ENCODE peak calls at places on chromosomes 1 and 21, in ten cellular contexts. F, I, Z, B, X, C, L, P, U and Q are unnamed samples.
A peak's percentile ranks its signal among the peaks of the same experiment; 100 is the strongest.

GRCh38 chr1:18109058-18109755 is 1.6 kb downstream of the IGSF21 start:
- DNase-seq in F (no peak), I (no peak), Z (no peak), B (peak; percentile 58), X (no peak), C (no peak), L (no peak), P (peak; percentile 75), U (no peak), Q (no peak)

GRCh38 chr1:234608720-234609527 is 1.1 kb downstream of the IRF2BP2 start:
- DNase-seq in F (no peak), I (peak; percentile 95), Z (peak; percentile 42), B (peak; percentile 21), X (no peak), C (peak; percentile 44), L (no peak), P (no peak), U (no peak), Q (no peak)

GRCh38 chr1:68788762-68789161 is 291.9 kb upstream of the DEPDC1 start:
- DNase-seq in F (no peak), I (no peak), Z (no peak), B (no peak), X (no peak), C (no peak), L (no peak), P (no peak), U (no peak), Q (no peak)

GRCh38 chr1:236149696-236150228 is 7.4 kb downstream of the GPR137B start:
- DNase-seq in F (no peak), I (no peak), Z (no peak), B (no peak), X (no peak), C (no peak), L (no peak), P (no peak), U (no peak), Q (no peak)

GRCh38 chr1:163201906-163202305 is 810 bp downstream of the RGS5 start:
- DNase-seq in F (no peak), I (no peak), Z (no peak), B (no peak), X (no peak), C (no peak), L (no peak), P (no peak), U (no peak), Q (no peak)

GRCh38 chr1:218347713-218348627 is 2.8 kb downstream of the TGFB2 start:
- DNase-seq in F (no peak), I (no peak), Z (peak; percentile 11), B (no peak), X (peak; percentile 70), C (peak; percentile 81), L (no peak), P (peak; percentile 57), U (no peak), Q (no peak)

GRCh38 chr1:20662110-20662475 is 924 bp upstream of the DDOST start:
- DNase-seq in F (no peak), I (no peak), Z (no peak), B (no peak), X (no peak), C (no peak), L (no peak), P (no peak), U (no peak), Q (no peak)

GRCh38 chr1:54361342-54361741 is 44.9 kb downstream of the SSBP3 start:
- DNase-seq in F (no peak), I (no peak), Z (no peak), B (no peak), X (no peak), C (no peak), L (no peak), P (no peak), U (no peak), Q (no peak)

GRCh38 chr1:100354971-100355394 is 2.7 kb downstream of the CDC14A start:
- DNase-seq in F (peak; percentile 35), I (no peak), Z (peak; percentile 15), B (peak; percentile 75), X (peak; percentile 66), C (peak; percentile 35), L (no peak), P (peak; percentile 85), U (no peak), Q (no peak)

GRCh38 chr1:10537082-10537766 is 62.5 kb downstream of the PEX14 start:
- DNase-seq in F (no peak), I (no peak), Z (no peak), B (peak; percentile 90), X (peak; percentile 16), C (no peak), L (no peak), P (peak; percentile 98), U (no peak), Q (no peak)

GRCh38 chr1:235865565-235866206 is 1.0 kb downstream of the LYST start:
- DNase-seq in F (no peak), I (no peak), Z (peak; percentile 18), B (no peak), X (no peak), C (no peak), L (no peak), P (no peak), U (no peak), Q (no peak)

GRCh38 chr1:173525936-173526335 is 48.8 kb downstream of the PRDX6 start:
- DNase-seq in F (no peak), I (no peak), Z (no peak), B (no peak), X (no peak), C (no peak), L (no peak), P (no peak), U (no peak), Q (no peak)

GRCh38 chr1:170114916-170115315 is 30.8 kb upstream of the NTMT2 start:
- DNase-seq in F (no peak), I (no peak), Z (peak; percentile 59), B (no peak), X (peak; percentile 51), C (peak; percentile 15), L (no peak), P (no peak), U (peak; percentile 7), Q (no peak)

GRCh38 chr1:220594356-220594755 is 66.4 kb downstream of the MARK1 start:
- DNase-seq in F (no peak), I (no peak), Z (no peak), B (no peak), X (peak; percentile 33), C (peak; percentile 13), L (no peak), P (no peak), U (no peak), Q (no peak)

GRCh38 chr1:81812712-81813111 is 12.0 kb downstream of the ADGRL2 start:
- DNase-seq in F (no peak), I (no peak), Z (peak; percentile 31), B (no peak), X (peak; percentile 8), C (no peak), L (no peak), P (peak; percentile 59), U (no peak), Q (no peak)

GRCh38 chr1:207807395-207808321 is 55.8 kb downstream of the CD46 start:
- DNase-seq in F (peak; percentile 65), I (no peak), Z (no peak), B (no peak), X (no peak), C (no peak), L (no peak), P (no peak), U (no peak), Q (peak; percentile 83)

GRCh38 chr1:11339346-11340247 is 66.6 kb downstream of the UBIAD1 start:
- DNase-seq in F (no peak), I (no peak), Z (no peak), B (peak; percentile 90), X (no peak), C (no peak), L (no peak), P (peak; percentile 81), U (no peak), Q (no peak)

GRCh38 chr1:187689137-187689536 is 860.4 kb downstream of the PLA2G4A start:
- DNase-seq in F (no peak), I (no peak), Z (peak; percentile 76), B (no peak), X (peak; percentile 90), C (peak; percentile 53), L (no peak), P (peak; percentile 83), U (no peak), Q (no peak)

GRCh38 chr1:93302078-93302477 is 43.6 kb upstream of the DR1 start:
- DNase-seq in F (no peak), I (no peak), Z (no peak), B (no peak), X (no peak), C (no peak), L (no peak), P (no peak), U (no peak), Q (no peak)

GRCh38 chr1:174068000-174068399 is 45.8 kb upstream of the RC3H1 start:
- DNase-seq in F (no peak), I (no peak), Z (no peak), B (no peak), X (peak; percentile 41), C (peak; percentile 51), L (no peak), P (peak; percentile 4), U (no peak), Q (no peak)

GRCh38 chr21:33121715-33122475 is 52.0 kb downstream of the OLIG1 start:
- DNase-seq in F (no peak), I (no peak), Z (peak; percentile 45), B (no peak), X (peak; percentile 14), C (peak; percentile 21), L (no peak), P (no peak), U (no peak), Q (no peak)

GRCh38 chr1:96565546-96565945 is 156.0 kb upstream of the PTBP2 start:
- DNase-seq in F (no peak), I (no peak), Z (no peak), B (no peak), X (no peak), C (no peak), L (no peak), P (no peak), U (no peak), Q (no peak)

GRCh38 chr21:15617968-15618367 is 111.8 kb upstream of the USP25 start:
- DNase-seq in F (no peak), I (no peak), Z (peak; percentile 67), B (no peak), X (peak; percentile 21), C (peak; percentile 86), L (no peak), P (peak; percentile 41), U (no peak), Q (no peak)

GRCh38 chr1:29180497-29181412 is 945 bp downstream of the SRSF4 start:
- DNase-seq in F (no peak), I (no peak), Z (peak; percentile 45), B (no peak), X (no peak), C (no peak), L (no peak), P (no peak), U (no peak), Q (no peak)

GRCh38 chr1:211589782-211590721 is 11.1 kb upstream of the SLC30A1 start:
- DNase-seq in F (peak; percentile 81), I (peak; percentile 89), Z (peak; percentile 86), B (no peak), X (peak; percentile 62), C (peak; percentile 53), L (no peak), P (no peak), U (peak; percentile 76), Q (peak; percentile 93)

GRCh38 chr21:26572668-26573381 is at the start of gene CYYR1:
- DNase-seq in F (no peak), I (peak; percentile 87), Z (no peak), B (no peak), X (no peak), C (peak; percentile 15), L (no peak), P (no peak), U (no peak), Q (no peak)

GRCh38 chr1:237975903-237976302 is 85.2 kb upstream of the ZP4 start:
- DNase-seq in F (no peak), I (no peak), Z (no peak), B (no peak), X (no peak), C (no peak), L (no peak), P (no peak), U (no peak), Q (no peak)